ENCODE peak calls at places on chromosomes 11 and 22, in six cellular contexts. One of them, this sample, is unnamed.

GRCh38 chr11:13277719-13278619 is at the start of gene BMAL1:
- DNase-seq in OCI-LY7: no peak
- DNase-seq in NCI-H82: peak
- DNase-seq in psoas muscle: peak
- DNase-seq in stimulated activated CD4-positive, alpha-beta T cell treated with anti-CD3 and anti-CD28 coated beads, Interleukin-1b, Interleukin-23, amount 100 ng/mL, for 1 hour: peak
- DNase-seq in activated naive CD8-positive, alpha-beta T cell treated with anti-CD3 and anti-CD28 coated beads, Interleukin-2, amount 10 ng/mL, durations not matched to agents 7 days and 5 days: peak
- DNase-seq in this sample: peak

GRCh38 chr22:36327922-36328551 is 59.7 kb downstream of the MYH9 start:
- DNase-seq in activated naive CD8-positive, alpha-beta T cell treated with anti-CD3 and anti-CD28 coated beads, Interleukin-2, amount 10 ng/mL, durations not matched to agents 7 days and 5 days: no peak
- DNase-seq in psoas muscle: no peak
- DNase-seq in OCI-LY7: no peak
- DNase-seq in NCI-H82: no peak
- DNase-seq in stimulated activated CD4-positive, alpha-beta T cell treated with anti-CD3 and anti-CD28 coated beads, Interleukin-1b, Interleukin-23, amount 100 ng/mL, for 1 hour: no peak
- DNase-seq in this sample: no peak

GRCh38 chr11:76200006-76200940 is 6.0 kb downstream of the WNT11 start:
- DNase-seq in stimulated activated CD4-positive, alpha-beta T cell treated with anti-CD3 and anti-CD28 coated beads, Interleukin-1b, Interleukin-23, amount 100 ng/mL, for 1 hour: no peak
- DNase-seq in psoas muscle: no peak
- DNase-seq in NCI-H82: no peak
- DNase-seq in activated naive CD8-positive, alpha-beta T cell treated with anti-CD3 and anti-CD28 coated beads, Interleukin-2, amount 10 ng/mL, durations not matched to agents 7 days and 5 days: no peak
- DNase-seq in OCI-LY7: no peak
- DNase-seq in this sample: no peak

GRCh38 chr11:133966924-133967598 is 10.3 kb upstream of the IGSF9B start:
- DNase-seq in activated naive CD8-positive, alpha-beta T cell treated with anti-CD3 and anti-CD28 coated beads, Interleukin-2, amount 10 ng/mL, durations not matched to agents 7 days and 5 days: peak
- DNase-seq in stimulated activated CD4-positive, alpha-beta T cell treated with anti-CD3 and anti-CD28 coated beads, Interleukin-1b, Interleukin-23, amount 100 ng/mL, for 1 hour: peak
- DNase-seq in NCI-H82: peak
- DNase-seq in psoas muscle: peak
- DNase-seq in OCI-LY7: no peak
- DNase-seq in this sample: no peak

GRCh38 chr11:133520707-133521106 is 11.6 kb downstream of the OPCML start:
- DNase-seq in stimulated activated CD4-positive, alpha-beta T cell treated with anti-CD3 and anti-CD28 coated beads, Interleukin-1b, Interleukin-23, amount 100 ng/mL, for 1 hour: no peak
- DNase-seq in NCI-H82: no peak
- DNase-seq in OCI-LY7: no peak
- DNase-seq in psoas muscle: no peak
- DNase-seq in activated naive CD8-positive, alpha-beta T cell treated with anti-CD3 and anti-CD28 coated beads, Interleukin-2, amount 10 ng/mL, durations not matched to agents 7 days and 5 days: no peak
- DNase-seq in this sample: no peak

GRCh38 chr11:92888701-92889100 is 80.8 kb upstream of the MTNR1B start:
- DNase-seq in NCI-H82: peak
- DNase-seq in psoas muscle: no peak
- DNase-seq in stimulated activated CD4-positive, alpha-beta T cell treated with anti-CD3 and anti-CD28 coated beads, Interleukin-1b, Interleukin-23, amount 100 ng/mL, for 1 hour: no peak
- DNase-seq in activated naive CD8-positive, alpha-beta T cell treated with anti-CD3 and anti-CD28 coated beads, Interleukin-2, amount 10 ng/mL, durations not matched to agents 7 days and 5 days: no peak
- DNase-seq in OCI-LY7: no peak
- DNase-seq in this sample: no peak

GRCh38 chr22:43535741-43536140 is 123.9 kb downstream of the MPPED1 start:
- DNase-seq in OCI-LY7: no peak
- DNase-seq in psoas muscle: no peak
- DNase-seq in stimulated activated CD4-positive, alpha-beta T cell treated with anti-CD3 and anti-CD28 coated beads, Interleukin-1b, Interleukin-23, amount 100 ng/mL, for 1 hour: no peak
- DNase-seq in activated naive CD8-positive, alpha-beta T cell treated with anti-CD3 and anti-CD28 coated beads, Interleukin-2, amount 10 ng/mL, durations not matched to agents 7 days and 5 days: no peak
- DNase-seq in NCI-H82: no peak
- DNase-seq in this sample: no peak

GRCh38 chr11:14974021-14974698 is 2.0 kb upstream of the CALCA start:
- DNase-seq in psoas muscle: no peak
- DNase-seq in activated naive CD8-positive, alpha-beta T cell treated with anti-CD3 and anti-CD28 coated beads, Interleukin-2, amount 10 ng/mL, durations not matched to agents 7 days and 5 days: peak
- DNase-seq in stimulated activated CD4-positive, alpha-beta T cell treated with anti-CD3 and anti-CD28 coated beads, Interleukin-1b, Interleukin-23, amount 100 ng/mL, for 1 hour: no peak
- DNase-seq in NCI-H82: peak
- DNase-seq in OCI-LY7: no peak
- DNase-seq in this sample: no peak

GRCh38 chr11:10490398-10491232 is 35.6 kb downstream of the AMPD3 start:
- DNase-seq in OCI-LY7: no peak
- DNase-seq in NCI-H82: no peak
- DNase-seq in psoas muscle: peak
- DNase-seq in stimulated activated CD4-positive, alpha-beta T cell treated with anti-CD3 and anti-CD28 coated beads, Interleukin-1b, Interleukin-23, amount 100 ng/mL, for 1 hour: no peak
- DNase-seq in activated naive CD8-positive, alpha-beta T cell treated with anti-CD3 and anti-CD28 coated beads, Interleukin-2, amount 10 ng/mL, durations not matched to agents 7 days and 5 days: no peak
- DNase-seq in this sample: no peak

GRCh38 chr22:49962751-49963646 is 2.4 kb downstream of the PIM3 start:
- DNase-seq in stimulated activated CD4-positive, alpha-beta T cell treated with anti-CD3 and anti-CD28 coated beads, Interleukin-1b, Interleukin-23, amount 100 ng/mL, for 1 hour: no peak
- DNase-seq in NCI-H82: no peak
- DNase-seq in activated naive CD8-positive, alpha-beta T cell treated with anti-CD3 and anti-CD28 coated beads, Interleukin-2, amount 10 ng/mL, durations not matched to agents 7 days and 5 days: peak
- DNase-seq in psoas muscle: peak
- DNase-seq in OCI-LY7: no peak
- DNase-seq in this sample: no peak

GRCh38 chr11:72824020-72824419 is 9.8 kb downstream of the ATG16L2 start:
- DNase-seq in psoas muscle: no peak
- DNase-seq in OCI-LY7: no peak
- DNase-seq in stimulated activated CD4-positive, alpha-beta T cell treated with anti-CD3 and anti-CD28 coated beads, Interleukin-1b, Interleukin-23, amount 100 ng/mL, for 1 hour: no peak
- DNase-seq in NCI-H82: no peak
- DNase-seq in activated naive CD8-positive, alpha-beta T cell treated with anti-CD3 and anti-CD28 coated beads, Interleukin-2, amount 10 ng/mL, durations not matched to agents 7 days and 5 days: no peak
- DNase-seq in this sample: peak

GRCh38 chr11:5992604-5993251 is 5.9 kb upstream of the OR52L1 start:
- DNase-seq in stimulated activated CD4-positive, alpha-beta T cell treated with anti-CD3 and anti-CD28 coated beads, Interleukin-1b, Interleukin-23, amount 100 ng/mL, for 1 hour: no peak
- DNase-seq in OCI-LY7: peak
- DNase-seq in activated naive CD8-positive, alpha-beta T cell treated with anti-CD3 and anti-CD28 coated beads, Interleukin-2, amount 10 ng/mL, durations not matched to agents 7 days and 5 days: no peak
- DNase-seq in NCI-H82: peak
- DNase-seq in psoas muscle: no peak
- DNase-seq in this sample: peak

GRCh38 chr22:50191041-50191740 is 5.5 kb downstream of the TRABD start:
- DNase-seq in NCI-H82: no peak
- DNase-seq in activated naive CD8-positive, alpha-beta T cell treated with anti-CD3 and anti-CD28 coated beads, Interleukin-2, amount 10 ng/mL, durations not matched to agents 7 days and 5 days: peak
- DNase-seq in OCI-LY7: peak
- DNase-seq in psoas muscle: no peak
- DNase-seq in stimulated activated CD4-positive, alpha-beta T cell treated with anti-CD3 and anti-CD28 coated beads, Interleukin-1b, Interleukin-23, amount 100 ng/mL, for 1 hour: no peak
- DNase-seq in this sample: peak

GRCh38 chr22:40030757-40031092 is 36.0 kb downstream of the FAM83F start:
- DNase-seq in stimulated activated CD4-positive, alpha-beta T cell treated with anti-CD3 and anti-CD28 coated beads, Interleukin-1b, Interleukin-23, amount 100 ng/mL, for 1 hour: no peak
- DNase-seq in OCI-LY7: no peak
- DNase-seq in activated naive CD8-positive, alpha-beta T cell treated with anti-CD3 and anti-CD28 coated beads, Interleukin-2, amount 10 ng/mL, durations not matched to agents 7 days and 5 days: no peak
- DNase-seq in psoas muscle: no peak
- DNase-seq in NCI-H82: no peak
- DNase-seq in this sample: no peak

This sample was measured in GM12865.